ENCODE peak calls at places on chromosomes 16 and 17, in five cellular contexts. N is esophagus squamous epithelium; S is CD4-positive, alpha-beta memory T cell; O is CD8-positive, alpha-beta T cell; B is Karpas-422. H is an unnamed sample.

GRCh38 chr16:57314161-57314785 is 29.8 kb upstream of the PLLP start:
- DNase-seq in N (no peak), S (no peak), O (no peak), B (no peak), H (no peak)

GRCh38 chr17:64106918-64107317 is 23.0 kb downstream of the ERN1 start:
- DNase-seq in N (no peak), S (no peak), O (no peak), B (no peak), H (no peak)

GRCh38 chr16:10122546-10122945 is 59.7 kb downstream of the GRIN2A start:
- DNase-seq in N (no peak), S (no peak), O (no peak), B (peak; percentile 43), H (no peak)

GRCh38 chr17:16887523-16888095 is 84.3 kb downstream of the TNFRSF13B start:
- DNase-seq in N (no peak), S (no peak), O (no peak), B (no peak), H (no peak)

GRCh38 chr16:87375426-87376135 is 8.0 kb downstream of the FBXO31 start:
- DNase-seq in N (no peak), S (no peak), O (no peak), B (no peak), H (no peak)

GRCh38 chr17:9541718-9542117 is 33.9 kb downstream of the STX8 start:
- DNase-seq in N (no peak), S (no peak), O (no peak), B (no peak), H (no peak)

GRCh38 chr16:27439273-27440018 is 37.5 kb downstream of the IL21R start:
- DNase-seq in N (no peak), S (no peak), O (no peak), B (no peak), H (no peak)

GRCh38 chr17:27245230-27245696 is 48.7 kb upstream of the WSB1 start:
- DNase-seq in N (peak; percentile 48), S (peak; percentile 8), O (peak; percentile 47), B (peak; percentile 87), H (peak; percentile 81)

GRCh38 chr17:17071531-17072360 is 29.5 kb downstream of the MPRIP start:
- DNase-seq in N (no peak), S (no peak), O (no peak), B (no peak), H (no peak)

GRCh38 chr17:80101946-80102706 is 745 bp downstream of the GAA start:
- DNase-seq in N (no peak), S (no peak), O (no peak), B (peak; percentile 65), H (no peak)

GRCh38 chr17:15414502-15415348 is 52.7 kb downstream of the CDRT4 start:
- DNase-seq in N (no peak), S (no peak), O (no peak), B (no peak), H (no peak)

GRCh38 chr16:64096671-64097070 is 1025.2 kb downstream of the CDH11 start:
- DNase-seq in N (no peak), S (no peak), O (no peak), B (no peak), H (no peak)

GRCh38 chr16:67969286-67970039 is 1.0 kb upstream of the SLC12A4 start:
- DNase-seq in N (no peak), S (peak; percentile 22), O (no peak), B (no peak), H (no peak)

GRCh38 chr16:22333457-22333994 is 36.3 kb downstream of the POLR3E start:
- DNase-seq in N (no peak), S (no peak), O (no peak), B (no peak), H (no peak)

GRCh38 chr16:31090540-31090939 is 1.8 kb upstream of the PRSS53 start:
- DNase-seq in N (no peak), S (no peak), O (no peak), B (peak; percentile 29), H (no peak)

GRCh38 chr16:46673320-46674013 is 15.5 kb downstream of the VPS35 start:
- DNase-seq in N (no peak), S (peak; percentile 47), O (peak; percentile 44), B (peak; percentile 89), H (peak; percentile 58)

GRCh38 chr17:17091856-17092756 is 49.8 kb downstream of the MPRIP start:
- DNase-seq in N (no peak), S (no peak), O (no peak), B (no peak), H (no peak)

GRCh38 chr16:21172650-21173049 is 14.2 kb downstream of the LDAF1 start:
- DNase-seq in N (no peak), S (no peak), O (no peak), B (no peak), H (no peak)

GRCh38 chr17:10739341-10739905 is 9.6 kb upstream of the TMEM220 start:
- DNase-seq in N (no peak), S (no peak), O (no peak), B (peak; percentile 15), H (no peak)

GRCh38 chr16:12781777-12782176 is 21.9 kb downstream of the CPPED1 start:
- DNase-seq in N (no peak), S (peak; percentile 15), O (no peak), B (no peak), H (no peak)

GRCh38 chr16:30985401-30986128 is 558 bp downstream of the HSD3B7 start:
- DNase-seq in N (no peak), S (no peak), O (no peak), B (no peak), H (peak; percentile 76)

GRCh38 chr16:74521691-74522090 is 85.2 kb downstream of the GLG1 start:
- DNase-seq in N (no peak), S (no peak), O (no peak), B (no peak), H (no peak)

GRCh38 chr16:16083421-16084156 is 134.2 kb downstream of the ABCC1 start:
- DNase-seq in N (no peak), S (no peak), O (no peak), B (peak; percentile 62), H (no peak)

GRCh38 chr16:69904495-69905170 is 46.5 kb upstream of the CLEC18A start:
- DNase-seq in N (no peak), S (no peak), O (no peak), B (no peak), H (no peak)

GRCh38 chr17:2042355-2042929 is 620 bp downstream of the OVCA2 start:
- DNase-seq in N (no peak), S (no peak), O (no peak), B (no peak), H (peak; percentile 51)

GRCh38 chr17:78272181-78272913 is 40.9 kb downstream of the TMEM235 start:
- DNase-seq in N (no peak), S (peak; percentile 71), O (peak; percentile 34), B (no peak), H (peak; percentile 61)

GRCh38 chr17:142102-142661 is 4.8 kb downstream of the SCGB1C2 start:
- DNase-seq in N (no peak), S (no peak), O (peak; percentile 9), B (peak; percentile 70), H (no peak)

GRCh38 chr16:67235816-67236547 is 9.1 kb downstream of the TMEM208 start:
- DNase-seq in N (no peak), S (peak; percentile 83), O (peak; percentile 33), B (no peak), H (no peak)

GRCh38 chr16:2019500-2019899 is at the start of gene NPW:
- DNase-seq in N (no peak), S (no peak), O (no peak), B (peak; percentile 65), H (no peak)

GRCh38 chr17:29570521-29570920 is 2.0 kb downstream of the TP53I13 start:
- DNase-seq in N (no peak), S (no peak), O (no peak), B (no peak), H (no peak)

GRCh38 chr17:29573558-29573870 is 5.0 kb downstream of the TP53I13 start:
- DNase-seq in N (no peak), S (no peak), O (no peak), B (no peak), H (no peak)

GRCh38 chr17:29572691-29573557 is 4.4 kb downstream of the TP53I13 start:
- DNase-seq in N (no peak), S (peak; percentile 48), O (peak; percentile 57), B (no peak), H (peak; percentile 67)

GRCh38 chr17:29571883-29572681 is 3.6 kb downstream of the TP53I13 start:
- DNase-seq in N (no peak), S (no peak), O (no peak), B (no peak), H (peak; percentile 53)

DNA sequence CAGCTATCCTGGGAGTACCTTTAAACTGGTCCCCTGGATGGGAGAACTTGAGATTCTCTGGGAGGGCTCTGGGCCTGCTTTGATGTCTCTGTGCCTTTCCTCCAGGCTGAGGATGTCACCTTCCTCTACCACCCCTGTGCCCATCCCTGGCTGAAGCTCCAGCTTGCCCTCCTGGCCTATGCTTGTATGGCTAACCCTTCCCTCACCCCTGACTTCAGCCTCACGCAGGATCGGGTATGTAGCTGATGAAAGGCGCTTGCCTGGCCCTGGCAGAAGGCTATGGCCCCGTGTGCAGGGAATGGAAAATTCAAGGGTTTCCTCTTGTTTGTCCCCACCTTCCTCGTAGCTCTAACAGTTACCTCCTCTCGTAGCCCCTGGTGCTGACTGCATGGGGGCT is 3.0 kb downstream of the TP53I13 start:
- DNase-seq in N (no peak), S (no peak), O (no peak), B (no peak), H (no peak)
- H3K4me1 ChIP-seq in N (peaks cover 65% of the 10 kb centered on the region), S (peaks cover 9% of the 10 kb centered on the region), O (peaks cover 12% of the 10 kb centered on the region), B (peaks cover 9% of the 10 kb centered on the region), H (peaks cover 29% of the 10 kb centered on the region)

DNA sequence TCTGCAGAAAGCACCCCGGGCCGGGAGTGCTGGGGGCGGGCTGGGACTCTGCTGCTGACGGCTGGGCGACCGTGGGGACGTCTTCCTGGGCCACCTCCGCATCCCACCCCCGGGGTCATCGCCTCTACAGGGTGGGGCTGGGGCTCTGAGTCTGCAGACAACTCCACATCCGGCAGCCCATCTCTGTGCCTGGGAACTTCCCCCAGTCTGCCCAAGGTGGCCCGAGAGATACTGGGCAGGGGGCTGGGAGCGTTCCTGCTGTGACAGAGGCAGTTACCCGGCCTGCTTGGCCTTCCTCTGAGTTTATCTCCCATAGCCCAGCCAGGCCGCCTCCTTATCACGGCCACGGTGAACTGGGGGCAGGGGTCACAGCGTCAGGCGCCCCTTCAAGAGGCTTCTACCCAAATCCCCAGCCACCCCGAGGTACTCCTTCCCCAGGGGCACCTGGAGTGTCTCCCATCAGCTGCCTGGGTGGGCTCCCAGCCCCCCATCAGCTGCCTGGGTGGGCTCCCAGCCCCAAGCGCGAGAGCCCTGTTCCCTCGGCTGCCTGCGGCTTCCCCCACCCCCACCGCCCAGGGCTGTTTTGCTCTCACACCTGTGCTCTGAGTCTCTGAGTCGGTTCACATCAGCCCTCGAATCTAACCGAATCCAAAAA is 15.5 kb upstream of the CBFA2T3 start:
- DNase-seq in N (no peak), S (no peak), O (no peak), B (no peak), H (no peak)
- H3K4me1 ChIP-seq in N (peaks cover 9% of the 10 kb centered on the region), S (peaks cover 5% of the 10 kb centered on the region), O (peaks cover 11% of the 10 kb centered on the region), B (no peaks in the 10 kb centered on the region), H (no peaks in the 10 kb centered on the region)

GRCh38 chr16:84180519-84181140 is 6.2 kb downstream of the TAF1C start:
- DNase-seq in N (no peak), S (no peak), O (no peak), B (no peak), H (no peak)
- H3K4me1 ChIP-seq in N (peaks cover 70% of the 10 kb centered on the region), S (peaks cover 11% of the 10 kb centered on the region), O (no peaks in the 10 kb centered on the region), B (peaks cover 7% of the 10 kb centered on the region), H (peaks cover 19% of the 10 kb centered on the region)

DNA sequence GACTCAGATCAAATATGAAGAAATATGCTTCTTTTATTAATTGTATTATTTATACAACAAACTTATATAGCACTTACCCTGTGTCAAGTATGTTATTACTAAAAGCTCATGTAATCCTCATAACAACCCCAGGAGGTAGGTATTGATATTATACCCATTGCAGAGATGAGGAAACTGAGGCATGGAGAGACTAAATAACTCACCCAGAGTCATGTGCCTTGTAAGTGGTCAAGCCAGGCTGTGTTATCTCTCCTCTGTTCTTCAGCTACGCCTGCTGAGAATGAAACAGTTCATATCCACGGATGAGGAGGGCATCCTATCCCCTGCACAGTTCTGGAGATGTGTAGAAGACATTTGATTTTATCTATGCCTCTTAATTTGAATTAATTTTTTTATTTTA is 78.1 kb downstream of the RBBP6 start:
- DNase-seq in N (no peak), S (no peak), O (no peak), B (no peak), H (no peak)
- H3K4me1 ChIP-seq in N (no peaks in the 10 kb centered on the region), S (no peaks in the 10 kb centered on the region), O (no peaks in the 10 kb centered on the region), B (no peaks in the 10 kb centered on the region), H (no peaks in the 10 kb centered on the region)

H was measured in adrenal gland.